ENCODE peak calls at places on chromosomes 4 and X, in six cellular contexts. L, Y, U, P, Z and D are unnamed samples.

GRCh38 chrX:119041175-119041574 is 31.6 kb upstream of the CT47C1 start:
- DNase-seq in Z (no peak), P (peak; percentile 72), L (peak; percentile 72), U (peak; percentile 79), Y (no peak), D (peak; percentile 75)

GRCh38 chr4:13917010-13917409 is 289.5 kb upstream of the BOD1L1 start:
- DNase-seq in U (no peak), Y (no peak), Z (no peak), P (no peak), L (no peak), D (no peak)

GRCh38 chrX:64394874-64395567 is at the start of gene MTMR8:
- DNase-seq in Y (peak; percentile 81), P (peak; percentile 82), L (peak; percentile 87), U (peak; percentile 85), Z (peak; percentile 78), D (peak; percentile 61)

GRCh38 chrX:19852014-19853005 is 35.1 kb downstream of the SH3KBP1 start:
- DNase-seq in P (no peak), Y (no peak), Z (no peak), U (no peak), L (no peak), D (no peak)

GRCh38 chr4:37827030-37827705 is 682 bp downstream of the PGM2 start:
- DNase-seq in Z (no peak), P (peak; percentile 45), U (no peak), L (no peak), Y (peak; percentile 81), D (peak; percentile 24)

GRCh38 chr4:173766231-173766630 is 236.2 kb upstream of the HAND2 start:
- DNase-seq in L (no peak), Y (no peak), U (no peak), Z (no peak), P (no peak), D (no peak)

GRCh38 chr4:6926681-6927478 is 17.3 kb downstream of the TBC1D14 start:
- DNase-seq in Z (peak; percentile 83), U (no peak), Y (no peak), P (peak; percentile 89), L (no peak), D (no peak)

GRCh38 chr4:145954924-145955339 is 16.3 kb upstream of the ZNF827 start:
- DNase-seq in Z (no peak), U (no peak), Y (no peak), P (peak; percentile 47), L (peak; percentile 68), D (no peak)

GRCh38 chr4:98638661-98639060 is 19.8 kb downstream of the TSPAN5 start:
- DNase-seq in Z (no peak), P (no peak), U (no peak), L (no peak), Y (no peak), D (no peak)

GRCh38 chr4:179843370-179843769 is 2399.8 kb upstream of the TENM3 start:
- DNase-seq in Y (no peak), U (no peak), Z (no peak), P (no peak), L (no peak), D (no peak)

GRCh38 chr4:72896515-72896914 is 173.0 kb downstream of the COX18 start:
- DNase-seq in L (no peak), Z (no peak), P (peak; percentile 46), Y (no peak), U (no peak), D (peak; percentile 62)

GRCh38 chrX:105314468-105314867 is 94.0 kb upstream of the TEX13A start:
- DNase-seq in L (no peak), P (no peak), Y (no peak), U (no peak), Z (no peak), D (no peak)

GRCh38 chrX:153646620-153647373 is at the start of gene DUSP9:
- DNase-seq in Y (peak; percentile 15), L (peak; percentile 39), U (peak; percentile 28), P (peak; percentile 72), Z (peak; percentile 40), D (peak; percentile 4)
- H3K4me3 ChIP-seq in Y (peak within 1 kb of the TSS; percentile 37), L (no peak within 1 kb of the TSS), U (no peak within 1 kb of the TSS), P (no peak within 1 kb of the TSS), Z (peak within 1 kb of the TSS; percentile 23), D (no peak within 1 kb of the TSS)

GRCh38 chr4:143353797-143354196 is 17.1 kb downstream of the GAB1 start:
- DNase-seq in P (no peak), Y (no peak), L (no peak), U (no peak), Z (no peak), D (no peak)
- H3K4me1 ChIP-seq in P (peaks cover 66% of the 10 kb centered on the region), Y (peaks cover 79% of the 10 kb centered on the region), L (peaks cover 58% of the 10 kb centered on the region), U (peaks cover 61% of the 10 kb centered on the region), Z (peaks cover 71% of the 10 kb centered on the region), D (peaks cover 25% of the 10 kb centered on the region)

GRCh38 chr4:94446386-94446785 is 5.4 kb upstream of the PDLIM5 start:
- DNase-seq in L (no peak), P (no peak), U (no peak), Z (no peak), Y (no peak), D (no peak)

GRCh38 chr4:94451669-94452475 is at the start of gene PDLIM5:
- DNase-seq in L (peak; percentile 93), P (peak; percentile 96), U (peak; percentile 95), Z (peak; percentile 93), Y (peak; percentile 93), D (peak; percentile 89)

GRCh38 chr4:94447754-94448411 is 3.9 kb upstream of the PDLIM5 start:
- DNase-seq in L (no peak), U (no peak), P (no peak), Z (no peak), Y (no peak), D (no peak)

GRCh38 chr4:94451051-94451404 is 714 bp upstream of the PDLIM5 start:
- DNase-seq in P (no peak), L (no peak), U (no peak), Z (no peak), Y (no peak), D (no peak)

DNA sequence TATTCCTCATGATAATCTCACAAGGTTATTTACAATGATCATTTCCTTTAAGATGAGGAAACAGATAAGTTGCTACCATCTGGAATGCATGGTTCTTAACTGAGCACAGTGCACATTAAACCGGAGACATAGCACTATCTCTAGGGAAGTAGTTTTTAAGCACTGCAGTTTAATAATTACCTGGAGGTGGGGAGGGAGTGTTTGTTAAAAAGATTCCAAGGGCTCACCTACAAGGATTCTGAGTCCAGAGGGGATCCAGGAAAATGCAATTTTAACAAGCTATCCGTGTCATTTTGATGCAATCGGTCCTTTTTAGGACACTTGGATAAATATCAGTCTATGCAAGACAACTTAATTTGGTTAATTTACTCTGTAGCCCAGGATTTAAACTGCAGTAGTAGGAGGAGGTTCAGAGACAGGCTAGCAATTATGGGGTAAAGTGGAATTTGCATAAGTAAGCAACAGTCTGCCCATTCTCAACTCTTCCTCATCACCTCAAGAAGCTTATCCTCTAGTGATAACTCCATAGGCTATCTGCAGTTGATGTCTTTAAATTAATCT is 2.8 kb upstream of the PDLIM5 start:
- DNase-seq in U (no peak), P (no peak), Y (no peak), L (no peak), Z (no peak), D (no peak)
- H3K4me3 ChIP-seq in U (no peak overlapping the region), P (no peak overlapping the region), Y (no peak overlapping the region), L (no peak overlapping the region), Z (no peak overlapping the region), D (no peak overlapping the region)

GRCh38 chr4:15746110-15746509 is 32.0 kb upstream of the CD38 start:
- DNase-seq in P (no peak), U (no peak), Y (no peak), Z (no peak), L (no peak), D (no peak)

GRCh38 chr4:15753786-15754185 is 24.3 kb upstream of the CD38 start:
- DNase-seq in Y (no peak), Z (no peak), U (no peak), L (peak; percentile 14), P (no peak), D (peak; percentile 28)

GRCh38 chr4:15744016-15744415 is 34.1 kb upstream of the CD38 start:
- DNase-seq in Z (no peak), P (no peak), L (no peak), U (no peak), Y (no peak), D (no peak)

GRCh38 chr4:15751155-15751554 is 27.0 kb upstream of the CD38 start:
- DNase-seq in U (no peak), P (no peak), Z (no peak), Y (no peak), L (no peak), D (no peak)

DNA sequence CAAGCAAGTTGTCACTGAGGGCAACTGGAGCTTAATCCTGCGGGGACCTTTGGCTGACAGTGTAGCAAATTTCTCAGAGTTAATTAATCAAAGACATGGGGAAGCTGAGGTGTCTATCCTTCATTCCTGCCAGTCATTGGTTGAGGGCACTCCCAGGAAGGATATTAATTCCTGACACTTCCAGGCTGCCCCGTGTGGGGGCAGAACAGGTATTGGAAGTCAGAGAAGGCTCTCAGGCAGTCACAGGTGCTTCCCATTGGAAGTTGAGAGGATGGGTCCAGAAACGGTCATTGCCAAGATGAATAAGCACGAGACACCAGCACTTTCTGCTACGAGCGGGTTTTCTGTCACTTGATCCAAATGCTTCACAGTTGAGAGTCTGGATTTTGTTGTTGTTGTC is 29.1 kb upstream of the CD38 start:
- DNase-seq in L (no peak), Y (no peak), P (no peak), U (no peak), Z (no peak), D (no peak)
- H3K4me1 ChIP-seq in L (no peaks in the 10 kb centered on the region), Y (no peaks in the 10 kb centered on the region), P (no peaks in the 10 kb centered on the region), U (no peaks in the 10 kb centered on the region), Z (no peaks in the 10 kb centered on the region), D (no peaks in the 10 kb centered on the region)

GRCh38 chrX:115339441-115340025 is 50.0 kb downstream of the LUZP4 start:
- DNase-seq in Z (no peak), L (no peak), U (no peak), Y (no peak), P (no peak), D (peak; percentile 30)

GRCh38 chrX:115348440-115349225 is 59.1 kb downstream of the LUZP4 start:
- DNase-seq in P (no peak), Y (no peak), U (no peak), Z (no peak), L (no peak), D (no peak)

GRCh38 chrX:115345654-115346014 is 56.1 kb downstream of the LUZP4 start:
- DNase-seq in L (no peak), Y (no peak), Z (no peak), U (no peak), P (no peak), D (no peak)

GRCh38 chrX:115341421-115341820 is 51.9 kb downstream of the LUZP4 start:
- DNase-seq in Y (no peak), P (no peak), Z (no peak), L (no peak), U (no peak), D (no peak)

GRCh38 chrX:115344885-115345653 is 55.6 kb downstream of the LUZP4 start:
- DNase-seq in P (peak; percentile 97), L (peak; percentile 85), U (peak; percentile 94), Z (peak; percentile 81), Y (peak; percentile 85), D (peak; percentile 95)
- H3K4me3 ChIP-seq in P (no peak overlapping the region), L (no peak overlapping the region), U (no peak overlapping the region), Z (no peak overlapping the region), Y (no peak overlapping the region), D (no peak overlapping the region)